ENCODE peak calls at places on chromosomes 5 and 9, in four cellular contexts. X is fibroblast of lung; J is dorsolateral prefrontal cortex; W is CD8-positive, alpha-beta T cell. U is an unnamed sample.

GRCh38 chr5:14081791-14082190 is 61.4 kb upstream of the TRIO start:
- DNase-seq in W (no peak), X (peak), J (no peak), U (peak)

GRCh38 chr5:39977231-39977630 is 552.5 kb upstream of the DAB2 start:
- DNase-seq in W (no peak), X (no peak), J (no peak), U (no peak)

GRCh38 chr5:98771389-98772109 is 1.9 kb upstream of the RGMB start:
- DNase-seq in W (peak), J (peak), X (peak), U (peak)

GRCh38 chr9:14366071-14366470 is 52.1 kb upstream of the NFIB start:
- DNase-seq in W (no peak), X (peak), J (no peak), U (no peak)

GRCh38 chr5:139061856-139062255 is 136.3 kb downstream of the SIL1 start:
- DNase-seq in X (no peak), J (no peak), W (no peak), U (peak)

GRCh38 chr5:169153405-169153804 is 147.5 kb downstream of the SLIT3 start:
- DNase-seq in X (no peak), J (no peak), W (no peak), U (no peak)

GRCh38 chr5:175343292-175343691 is 100.7 kb downstream of the DRD1 start:
- DNase-seq in W (no peak), J (no peak), X (no peak), U (no peak)

GRCh38 chr9:129399301-129399990 is 221.4 kb upstream of the IER5L start:
- DNase-seq in J (no peak), W (no peak), X (no peak), U (no peak)

GRCh38 chr5:5042786-5043185 is 97.3 kb upstream of the ADAMTS16 start:
- DNase-seq in J (no peak), W (no peak), X (no peak), U (no peak)

GRCh38 chr9:5263568-5264218 is 32.5 kb downstream of the INSL4 start:
- DNase-seq in X (peak), W (no peak), J (no peak), U (peak)

GRCh38 chr5:71974622-71975021 is 132.7 kb upstream of the MAP1B start:
- DNase-seq in X (no peak), W (no peak), J (no peak), U (no peak)

GRCh38 chr5:43389679-43390329 is 22.4 kb downstream of the CCL28 start:
- DNase-seq in W (peak), X (peak), J (peak), U (peak)

GRCh38 chr5:123397538-123397937 is 25.7 kb downstream of the CEP120 start:
- DNase-seq in W (no peak), X (no peak), J (no peak), U (no peak)

GRCh38 chr5:61162010-61162831 is at the start of gene SMIM15:
- DNase-seq in X (peak), J (peak), W (peak), U (peak)

GRCh38 chr5:75617746-75618352 is 6.6 kb downstream of the ANKDD1B start:
- DNase-seq in W (no peak), X (no peak), J (no peak), U (no peak)

GRCh38 chr5:106423109-106423897 is 1247.4 kb downstream of the EFNA5 start:
- DNase-seq in W (no peak), X (no peak), J (no peak), U (no peak)

GRCh38 chr5:141636106-141636412 is 590 bp downstream of the HDAC3 start:
- DNase-seq in J (no peak), X (no peak), W (no peak), U (no peak)

GRCh38 chr9:109117856-109118801 is 1.6 kb downstream of the TMEM245 start:
- DNase-seq in X (peak), W (peak), J (no peak), U (no peak)

GRCh38 chr9:116141864-116142561 is 11.6 kb upstream of the PAPPA start:
- DNase-seq in X (peak), J (no peak), W (no peak), U (no peak)

GRCh38 chr5:60483046-60483445 is 216.9 kb downstream of the DEPDC1B start:
- DNase-seq in X (peak), W (no peak), J (no peak), U (no peak)

GRCh38 chr5:77443670-77444069 is 48.4 kb downstream of the WDR41 start:
- DNase-seq in X (no peak), W (no peak), J (no peak), U (no peak)
- H3K4me3 ChIP-seq in X (no peak), W (no peak), J (no peak), U (no peak)

DNA sequence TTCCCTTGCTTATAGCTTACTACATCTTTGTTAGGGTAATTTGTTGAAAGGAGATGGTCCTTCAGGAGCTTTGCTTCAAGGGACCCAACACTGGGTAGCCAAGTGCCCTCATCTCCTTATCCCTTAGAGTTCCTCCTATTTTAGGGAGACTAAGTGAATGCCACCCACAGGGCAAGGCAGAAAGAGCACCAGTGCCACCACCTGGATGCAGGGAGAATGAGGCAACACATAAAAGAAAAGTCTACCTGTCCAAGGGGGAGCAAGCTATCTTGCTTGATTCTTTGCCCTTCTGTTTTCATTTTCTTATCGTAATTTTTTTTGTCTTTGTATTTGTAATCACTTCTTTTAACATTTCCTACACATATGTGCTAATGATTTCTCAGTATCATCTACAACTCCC is 205.5 kb downstream of the NPR3 start:
- DNase-seq in X (peak), W (no peak), J (no peak), U (no peak)
- TF ChIP-seq CTCF in X (peak), W (no peak), J (no peak), U (peak)

GRCh38 chr5:8457187-8458037 is 588.5 kb downstream of the MTRR start:
- DNase-seq in W (peak), X (peak), J (peak), U (peak)
- H3K4me3 ChIP-seq in W (peak), X (peak), J (peak), U (peak)

DNA sequence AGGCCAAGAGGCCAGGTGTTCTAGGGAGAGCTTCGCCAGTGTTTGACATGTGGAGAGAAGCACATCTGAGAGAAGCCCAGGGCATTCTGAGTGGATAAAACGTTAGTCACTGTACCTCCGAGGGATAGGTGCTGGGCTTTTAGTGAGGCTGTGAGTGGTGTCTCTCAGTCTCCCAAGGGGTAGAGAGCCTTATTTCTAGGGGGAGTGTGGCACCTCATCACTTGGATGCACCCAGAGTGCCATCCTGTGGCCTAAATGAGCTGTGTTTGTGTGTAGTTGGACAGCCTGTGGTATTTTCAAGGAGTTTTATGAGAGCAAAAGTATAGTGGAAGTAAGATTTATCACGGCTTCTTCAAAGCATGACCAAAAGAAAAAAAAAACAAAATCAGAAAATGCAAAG is 1046.9 kb upstream of the WWC1 start:
- DNase-seq in W (no peak), X (peak), J (no peak), U (no peak)
- TF ChIP-seq CTCF in W (no peak), X (no peak), J (peak), U (peak)

GRCh38 chr9:107489144-107489673 is 360 bp downstream of the KLF4 start:
- DNase-seq in W (no peak), X (peak), J (no peak), U (no peak)
- H3K4me3 ChIP-seq in W (no peak), X (peak), J (peak), U (peak)

U was measured in retinal pigment epithelial cell.